ENCODE peak calls at places on chromosomes 5 and 9, in six cellular contexts. C, T, X, J, O and U are unnamed samples.

GRCh38 chr5:153965102-153965645 is 73.5 kb downstream of the FAM114A2 start:
- DNase-seq in C (peak), T (peak), X (peak), J (peak), O (no peak), U (peak)

GRCh38 chr9:2681981-2682380 is 35.3 kb upstream of the KCNV2 start:
- DNase-seq in C (no peak), T (no peak), X (no peak), J (no peak), O (no peak), U (no peak)

GRCh38 chr5:10800852-10801251 is 39.8 kb upstream of the DAP start:
- DNase-seq in C (no peak), T (no peak), X (no peak), J (no peak), O (no peak), U (no peak)

GRCh38 chr9:93658184-93658925 is 82.0 kb downstream of the PHF2 start:
- DNase-seq in C (no peak), T (no peak), X (no peak), J (no peak), O (no peak), U (no peak)

GRCh38 chr5:57368010-57368409 is 114.6 kb downstream of the ACTBL2 start:
- DNase-seq in C (no peak), T (no peak), X (no peak), J (no peak), O (no peak), U (no peak)

GRCh38 chr5:6359534-6359933 is 18.8 kb downstream of the MED10 start:
- DNase-seq in C (no peak), T (no peak), X (no peak), J (no peak), O (no peak), U (no peak)

GRCh38 chr5:130109152-130109551 is 204.9 kb downstream of the CHSY3 start:
- DNase-seq in C (peak), T (no peak), X (peak), J (no peak), O (no peak), U (peak)

GRCh38 chr5:150181766-150182545 is 7.9 kb upstream of the SLC6A7 start:
- DNase-seq in C (no peak), T (no peak), X (no peak), J (no peak), O (no peak), U (no peak)

GRCh38 chr9:103397868-103398600 is 402.9 kb downstream of the CYLC2 start:
- DNase-seq in C (peak), T (peak), X (peak), J (no peak), O (peak), U (peak)

GRCh38 chr9:86503926-86504325 is 149.7 kb upstream of the TUT7 start:
- DNase-seq in C (no peak), T (no peak), X (no peak), J (no peak), O (no peak), U (no peak)

GRCh38 chr9:125529589-125530515 is 177.2 kb downstream of the MAPKAP1 start:
- DNase-seq in C (no peak), T (no peak), X (no peak), J (peak), O (no peak), U (no peak)

GRCh38 chr9:133513214-133514088 is 11.3 kb downstream of the MYMK start:
- DNase-seq in C (no peak), T (no peak), X (no peak), J (no peak), O (no peak), U (no peak)

GRCh38 chr9:22210262-22210661 is 201.2 kb upstream of the CDKN2B start:
- DNase-seq in C (no peak), T (no peak), X (no peak), J (no peak), O (no peak), U (no peak)

GRCh38 chr5:60323596-60323995 is 376.4 kb downstream of the DEPDC1B start:
- DNase-seq in C (no peak), T (no peak), X (no peak), J (no peak), O (no peak), U (peak)

GRCh38 chr5:94043311-94043710 is 301.9 kb upstream of the POU5F2 start:
- DNase-seq in C (no peak), T (no peak), X (no peak), J (no peak), O (no peak), U (no peak)

GRCh38 chr9:113462781-113463286 is 693 bp upstream of the RGS3 start:
- DNase-seq in C (no peak), T (no peak), X (no peak), J (no peak), O (no peak), U (no peak)
- H3K4me3 ChIP-seq in C (peak), T (no peak), X (peak), J (no peak), O (peak), U (peak)

GRCh38 chr5:34639852-34640626 is 16.1 kb upstream of the RAI14 start:
- DNase-seq in C (no peak), T (no peak), X (no peak), J (no peak), O (no peak), U (no peak)
- TF ChIP-seq YY1 in C (no peak), T (no peak), X (no peak), J (no peak), O (no peak), U (no peak)

GRCh38 chr5:33576726-33577620 is 136.2 kb downstream of the TARS1 start:
- DNase-seq in C (no peak), T (no peak), X (no peak), J (no peak), O (no peak), U (no peak)
- TF ChIP-seq ZNF274 in C (no peak), T (no peak), X (no peak), J (no peak), O (no peak), U (no peak)

DNA sequence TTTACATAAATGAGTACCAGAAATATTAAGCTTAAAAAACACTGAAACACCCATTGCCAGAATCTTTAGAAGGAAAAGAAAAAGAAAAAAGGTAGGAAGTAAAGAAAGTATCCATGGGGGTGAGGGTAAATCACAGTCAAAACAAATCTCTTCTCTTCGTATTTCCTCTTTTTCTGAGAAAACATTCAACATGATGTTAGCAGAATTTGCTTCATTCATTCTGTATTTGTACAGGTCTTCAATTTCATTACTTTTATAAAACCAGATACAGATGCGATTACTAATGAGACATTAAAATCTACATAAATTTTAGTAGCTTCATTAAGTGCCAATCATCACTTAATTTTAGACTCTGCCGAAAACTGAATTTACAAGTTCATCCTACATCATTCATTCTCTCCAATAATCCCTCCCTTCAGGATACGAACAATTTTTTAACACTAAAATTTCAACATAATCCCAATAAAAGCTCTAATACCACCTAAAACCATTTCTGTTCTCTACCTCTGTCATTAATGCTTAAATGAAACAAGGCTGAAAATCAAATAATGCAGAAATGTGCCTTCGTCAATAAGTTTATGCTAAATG is 7.0 kb downstream of the NR3C1 start:
- DNase-seq in C (no peak), T (no peak), X (no peak), J (no peak), O (no peak), U (no peak)
- H3K4me3 ChIP-seq in C (peak), T (no peak), X (no peak), J (peak), O (no peak), U (no peak)

GRCh38 chr9:34869390-34869789 is 88.7 kb upstream of the PHF24 start:
- DNase-seq in C (peak), T (peak), X (peak), J (no peak), O (no peak), U (no peak)
- TF ChIP-seq YY1 in C (no peak), T (no peak), X (no peak), J (no peak), O (no peak), U (no peak)

DNA sequence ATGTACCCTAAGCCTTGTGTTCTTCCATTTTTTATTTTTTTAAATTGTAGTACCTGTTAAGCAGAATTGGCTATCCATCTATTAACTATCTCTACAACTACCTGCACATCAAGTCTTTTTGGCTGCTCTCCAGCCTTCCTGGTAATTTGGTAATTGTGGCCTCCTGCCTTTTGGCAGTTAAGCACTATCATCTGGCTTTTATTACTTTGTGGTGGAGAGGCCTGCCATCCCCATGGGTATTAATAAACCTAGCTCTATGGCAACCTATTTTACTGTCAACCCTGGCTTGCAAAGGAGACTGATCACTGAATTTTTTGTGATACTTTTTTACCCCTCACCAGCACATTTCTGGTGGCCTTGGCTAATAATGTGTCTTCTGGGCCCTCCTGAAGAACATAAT is 20.5 kb downstream of the SELENOP start:
- DNase-seq in C (no peak), T (no peak), X (no peak), J (no peak), O (no peak), U (no peak)
- TF ChIP-seq ZNF274 in C (no peak), T (no peak), X (no peak), J (no peak), O (no peak), U (no peak)

DNA sequence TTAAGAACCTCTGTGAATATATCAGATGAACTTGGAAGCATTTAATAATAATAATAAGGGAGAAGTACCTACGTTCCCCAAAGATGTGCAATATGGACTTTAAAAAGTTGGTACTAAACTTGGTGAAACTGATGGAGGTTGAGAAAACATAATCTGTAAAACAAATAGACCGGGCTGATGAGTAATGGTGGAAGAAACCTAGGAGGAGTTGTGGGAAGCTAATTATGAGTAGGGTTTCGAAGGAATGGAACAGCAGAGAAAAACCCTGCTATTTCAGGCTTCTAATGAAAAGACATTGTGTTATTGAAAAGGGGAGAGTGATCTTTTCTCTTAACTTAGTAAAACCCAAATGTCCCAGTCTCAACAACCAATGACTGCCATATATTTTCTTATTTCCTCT is 229.3 kb downstream of the PCSK1 start:
- DNase-seq in C (no peak), T (no peak), X (no peak), J (no peak), O (no peak), U (no peak)
- H3K4me3 ChIP-seq in C (no peak), T (no peak), X (no peak), J (no peak), O (no peak), U (no peak)

GRCh38 chr5:30041291-30041690 is 1152.2 kb upstream of the CDH6 start:
- DNase-seq in C (no peak), T (no peak), X (no peak), J (no peak), O (no peak), U (no peak)

GRCh38 chr5:30041831-30042385 is 1151.6 kb upstream of the CDH6 start:
- DNase-seq in C (no peak), T (no peak), X (no peak), J (no peak), O (no peak), U (no peak)

GRCh38 chr5:30042677-30043076 is 1150.8 kb upstream of the CDH6 start:
- DNase-seq in C (no peak), T (no peak), X (no peak), J (no peak), O (no peak), U (no peak)

GRCh38 chr5:30039379-30039778 is 1154.1 kb upstream of the CDH6 start:
- DNase-seq in C (no peak), T (no peak), X (no peak), J (no peak), O (no peak), U (no peak)

GRCh38 chr5:30040483-30041116 is 1152.9 kb upstream of the CDH6 start:
- DNase-seq in C (peak), T (peak), X (peak), J (no peak), O (peak), U (peak)
- TF ChIP-seq YY1 in C (no peak), T (no peak), X (no peak), J (peak), O (no peak), U (no peak)

GRCh38 chr5:157335534-157336422 is 69.9 kb downstream of the CYFIP2 start:
- DNase-seq in C (no peak), T (no peak), X (no peak), J (no peak), O (no peak), U (no peak)
- TF ChIP-seq ZNF274 in C (no peak), T (no peak), X (no peak), J (no peak), O (no peak), U (no peak)